ENCODE peak calls at places on chromosomes 5 and 9, in five cellular contexts. One of them, this sample, is unnamed.

GRCh38 chr9:100452894-100453293 is 20.1 kb upstream of the TMEFF1 start:
- DNase-seq in SW 1271: no peak
- DNase-seq in NCI-H345: no peak
- DNase-seq in activated CD4-positive, alpha-beta T cell treated with anti-CD3 and anti-CD28 coated beads, Interleukin-2, amount 50 U/mL, for 24 hours: no peak
- DNase-seq in MCF 10A: no peak
- DNase-seq in this sample: no peak

GRCh38 chr5:36688722-36689121 is 82.3 kb downstream of the SLC1A3 start:
- DNase-seq in activated CD4-positive, alpha-beta T cell treated with anti-CD3 and anti-CD28 coated beads, Interleukin-2, amount 50 U/mL, for 24 hours: no peak
- DNase-seq in MCF 10A: peak
- DNase-seq in SW 1271: no peak
- DNase-seq in NCI-H345: no peak
- DNase-seq in this sample: no peak

GRCh38 chr9:129938291-129938979 is 103.2 kb downstream of the USP20 start:
- DNase-seq in SW 1271: no peak
- DNase-seq in MCF 10A: no peak
- DNase-seq in activated CD4-positive, alpha-beta T cell treated with anti-CD3 and anti-CD28 coated beads, Interleukin-2, amount 50 U/mL, for 24 hours: no peak
- DNase-seq in NCI-H345: no peak
- DNase-seq in this sample: no peak

GRCh38 chr9:13110766-13111400 is 168.6 kb downstream of the MPDZ start:
- DNase-seq in NCI-H345: no peak
- DNase-seq in activated CD4-positive, alpha-beta T cell treated with anti-CD3 and anti-CD28 coated beads, Interleukin-2, amount 50 U/mL, for 24 hours: no peak
- DNase-seq in SW 1271: no peak
- DNase-seq in MCF 10A: peak
- DNase-seq in this sample: no peak

GRCh38 chr9:31389075-31389474 is 995.4 kb upstream of the ACO1 start:
- DNase-seq in MCF 10A: no peak
- DNase-seq in NCI-H345: no peak
- DNase-seq in activated CD4-positive, alpha-beta T cell treated with anti-CD3 and anti-CD28 coated beads, Interleukin-2, amount 50 U/mL, for 24 hours: no peak
- DNase-seq in SW 1271: no peak
- DNase-seq in this sample: no peak

GRCh38 chr5:171898879-171899278 is 107.6 kb downstream of the FBXW11 start:
- DNase-seq in SW 1271: no peak
- DNase-seq in activated CD4-positive, alpha-beta T cell treated with anti-CD3 and anti-CD28 coated beads, Interleukin-2, amount 50 U/mL, for 24 hours: no peak
- DNase-seq in MCF 10A: no peak
- DNase-seq in NCI-H345: no peak
- DNase-seq in this sample: no peak

GRCh38 chr5:146290318-146290717 is 48.3 kb upstream of the POU4F3 start:
- DNase-seq in MCF 10A: no peak
- DNase-seq in SW 1271: no peak
- DNase-seq in NCI-H345: no peak
- DNase-seq in activated CD4-positive, alpha-beta T cell treated with anti-CD3 and anti-CD28 coated beads, Interleukin-2, amount 50 U/mL, for 24 hours: no peak
- DNase-seq in this sample: no peak

GRCh38 chr9:15873573-15874177 is 320.8 kb downstream of the CCDC171 start:
- DNase-seq in NCI-H345: peak
- DNase-seq in SW 1271: no peak
- DNase-seq in activated CD4-positive, alpha-beta T cell treated with anti-CD3 and anti-CD28 coated beads, Interleukin-2, amount 50 U/mL, for 24 hours: no peak
- DNase-seq in MCF 10A: peak
- DNase-seq in this sample: no peak

GRCh38 chr5:3303777-3304176 is 291.9 kb upstream of the IRX1 start:
- DNase-seq in NCI-H345: no peak
- DNase-seq in activated CD4-positive, alpha-beta T cell treated with anti-CD3 and anti-CD28 coated beads, Interleukin-2, amount 50 U/mL, for 24 hours: no peak
- DNase-seq in MCF 10A: no peak
- DNase-seq in SW 1271: no peak
- DNase-seq in this sample: no peak

GRCh38 chr5:179061025-179061424 is 852 bp downstream of the ZNF354C start:
- DNase-seq in activated CD4-positive, alpha-beta T cell treated with anti-CD3 and anti-CD28 coated beads, Interleukin-2, amount 50 U/mL, for 24 hours: no peak
- DNase-seq in MCF 10A: no peak
- DNase-seq in NCI-H345: no peak
- DNase-seq in SW 1271: no peak
- DNase-seq in this sample: no peak

GRCh38 chr5:140042551-140043507 is at the start of gene NRG2:
- DNase-seq in activated CD4-positive, alpha-beta T cell treated with anti-CD3 and anti-CD28 coated beads, Interleukin-2, amount 50 U/mL, for 24 hours: peak
- DNase-seq in SW 1271: peak
- DNase-seq in MCF 10A: peak
- DNase-seq in NCI-H345: peak
- DNase-seq in this sample: no peak

GRCh38 chr9:93259490-93260289 is 75.8 kb downstream of the WNK2 start:
- DNase-seq in MCF 10A: no peak
- DNase-seq in NCI-H345: no peak
- DNase-seq in SW 1271: no peak
- DNase-seq in activated CD4-positive, alpha-beta T cell treated with anti-CD3 and anti-CD28 coated beads, Interleukin-2, amount 50 U/mL, for 24 hours: no peak
- DNase-seq in this sample: no peak

GRCh38 chr9:110996436-110997224 is 41.6 kb downstream of the LPAR1 start:
- DNase-seq in activated CD4-positive, alpha-beta T cell treated with anti-CD3 and anti-CD28 coated beads, Interleukin-2, amount 50 U/mL, for 24 hours: no peak
- DNase-seq in NCI-H345: no peak
- DNase-seq in SW 1271: no peak
- DNase-seq in MCF 10A: peak
- DNase-seq in this sample: no peak

GRCh38 chr9:127452481-127453092 is 1.3 kb downstream of the LRSAM1 start:
- DNase-seq in NCI-H345: peak
- DNase-seq in SW 1271: no peak
- DNase-seq in MCF 10A: peak
- DNase-seq in activated CD4-positive, alpha-beta T cell treated with anti-CD3 and anti-CD28 coated beads, Interleukin-2, amount 50 U/mL, for 24 hours: no peak
- DNase-seq in this sample: no peak

GRCh38 chr9:16368425-16369087 is 501.9 kb downstream of the BNC2 start:
- DNase-seq in MCF 10A: peak
- DNase-seq in activated CD4-positive, alpha-beta T cell treated with anti-CD3 and anti-CD28 coated beads, Interleukin-2, amount 50 U/mL, for 24 hours: no peak
- DNase-seq in NCI-H345: peak
- DNase-seq in SW 1271: no peak
- DNase-seq in this sample: no peak

GRCh38 chr5:114223866-114224265 is 138.0 kb upstream of the KCNN2 start:
- DNase-seq in SW 1271: no peak
- DNase-seq in MCF 10A: peak
- DNase-seq in NCI-H345: no peak
- DNase-seq in activated CD4-positive, alpha-beta T cell treated with anti-CD3 and anti-CD28 coated beads, Interleukin-2, amount 50 U/mL, for 24 hours: no peak
- DNase-seq in this sample: no peak

GRCh38 chr5:67361932-67362729 is 165.5 kb upstream of the CD180 start:
- DNase-seq in SW 1271: no peak
- DNase-seq in MCF 10A: peak
- DNase-seq in activated CD4-positive, alpha-beta T cell treated with anti-CD3 and anti-CD28 coated beads, Interleukin-2, amount 50 U/mL, for 24 hours: no peak
- DNase-seq in NCI-H345: no peak
- DNase-seq in this sample: no peak

GRCh38 chr9:37010180-37010579 is 23.9 kb downstream of the PAX5 start:
- DNase-seq in MCF 10A: no peak
- DNase-seq in NCI-H345: no peak
- DNase-seq in SW 1271: no peak
- DNase-seq in activated CD4-positive, alpha-beta T cell treated with anti-CD3 and anti-CD28 coated beads, Interleukin-2, amount 50 U/mL, for 24 hours: no peak
- DNase-seq in this sample: no peak

GRCh38 chr5:154779105-154779504 is 23.9 kb downstream of the LARP1 start:
- DNase-seq in SW 1271: peak
- DNase-seq in NCI-H345: no peak
- DNase-seq in activated CD4-positive, alpha-beta T cell treated with anti-CD3 and anti-CD28 coated beads, Interleukin-2, amount 50 U/mL, for 24 hours: no peak
- DNase-seq in MCF 10A: peak
- DNase-seq in this sample: peak

GRCh38 chr9:129888085-129888808 is 53.0 kb downstream of the USP20 start:
- DNase-seq in NCI-H345: no peak
- DNase-seq in SW 1271: no peak
- DNase-seq in MCF 10A: no peak
- DNase-seq in activated CD4-positive, alpha-beta T cell treated with anti-CD3 and anti-CD28 coated beads, Interleukin-2, amount 50 U/mL, for 24 hours: peak
- DNase-seq in this sample: no peak

GRCh38 chr5:97163360-97163764 is 19.7 kb downstream of the RIOK2 start:
- DNase-seq in MCF 10A: peak
- DNase-seq in NCI-H345: no peak
- DNase-seq in SW 1271: no peak
- DNase-seq in activated CD4-positive, alpha-beta T cell treated with anti-CD3 and anti-CD28 coated beads, Interleukin-2, amount 50 U/mL, for 24 hours: no peak
- DNase-seq in this sample: no peak

GRCh38 chr9:116475201-116475600 is 211.9 kb upstream of the TRIM32 start:
- DNase-seq in SW 1271: no peak
- DNase-seq in NCI-H345: no peak
- DNase-seq in MCF 10A: no peak
- DNase-seq in activated CD4-positive, alpha-beta T cell treated with anti-CD3 and anti-CD28 coated beads, Interleukin-2, amount 50 U/mL, for 24 hours: no peak
- DNase-seq in this sample: no peak

GRCh38 chr5:106825379-106825778 is 845.4 kb downstream of the EFNA5 start:
- DNase-seq in SW 1271: no peak
- DNase-seq in NCI-H345: no peak
- DNase-seq in activated CD4-positive, alpha-beta T cell treated with anti-CD3 and anti-CD28 coated beads, Interleukin-2, amount 50 U/mL, for 24 hours: no peak
- DNase-seq in MCF 10A: no peak
- DNase-seq in this sample: no peak

GRCh38 chr5:78930742-78931141 is 54.4 kb downstream of the ARSB start:
- DNase-seq in SW 1271: no peak
- DNase-seq in NCI-H345: no peak
- DNase-seq in MCF 10A: no peak
- DNase-seq in activated CD4-positive, alpha-beta T cell treated with anti-CD3 and anti-CD28 coated beads, Interleukin-2, amount 50 U/mL, for 24 hours: no peak
- DNase-seq in this sample: no peak

GRCh38 chr9:136713555-136713949 is 1.2 kb downstream of the DIPK1B start:
- DNase-seq in MCF 10A: no peak
- DNase-seq in SW 1271: no peak
- DNase-seq in activated CD4-positive, alpha-beta T cell treated with anti-CD3 and anti-CD28 coated beads, Interleukin-2, amount 50 U/mL, for 24 hours: no peak
- DNase-seq in NCI-H345: peak
- DNase-seq in this sample: no peak

GRCh38 chr5:17743580-17744435 is 109.5 kb downstream of the TAF11L14 start:
- DNase-seq in SW 1271: no peak
- DNase-seq in NCI-H345: no peak
- DNase-seq in MCF 10A: peak
- DNase-seq in activated CD4-positive, alpha-beta T cell treated with anti-CD3 and anti-CD28 coated beads, Interleukin-2, amount 50 U/mL, for 24 hours: no peak
- DNase-seq in this sample: no peak

GRCh38 chr5:118592234-118592633 is 396.1 kb downstream of the DTWD2 start:
- DNase-seq in SW 1271: no peak
- DNase-seq in MCF 10A: no peak
- DNase-seq in NCI-H345: no peak
- DNase-seq in activated CD4-positive, alpha-beta T cell treated with anti-CD3 and anti-CD28 coated beads, Interleukin-2, amount 50 U/mL, for 24 hours: no peak
- DNase-seq in this sample: no peak

GRCh38 chr9:128947423-128948310 is at the start of the genes DOLK and NUP188:
- DNase-seq in MCF 10A: peak
- DNase-seq in SW 1271: peak
- DNase-seq in NCI-H345: peak
- DNase-seq in activated CD4-positive, alpha-beta T cell treated with anti-CD3 and anti-CD28 coated beads, Interleukin-2, amount 50 U/mL, for 24 hours: peak
- DNase-seq in this sample: no peak

GRCh38 chr5:23027830-23028229 is 174.7 kb upstream of the CDH12 start:
- DNase-seq in NCI-H345: no peak
- DNase-seq in SW 1271: no peak
- DNase-seq in MCF 10A: no peak
- DNase-seq in activated CD4-positive, alpha-beta T cell treated with anti-CD3 and anti-CD28 coated beads, Interleukin-2, amount 50 U/mL, for 24 hours: no peak
- DNase-seq in this sample: no peak

GRCh38 chr5:14977058-14977640 is 105.6 kb upstream of the ANKH start:
- DNase-seq in activated CD4-positive, alpha-beta T cell treated with anti-CD3 and anti-CD28 coated beads, Interleukin-2, amount 50 U/mL, for 24 hours: no peak
- DNase-seq in NCI-H345: no peak
- DNase-seq in SW 1271: no peak
- DNase-seq in MCF 10A: no peak
- DNase-seq in this sample: no peak

GRCh38 chr5:167582263-167582662 is 709.2 kb upstream of the WWC1 start:
- DNase-seq in SW 1271: no peak
- DNase-seq in activated CD4-positive, alpha-beta T cell treated with anti-CD3 and anti-CD28 coated beads, Interleukin-2, amount 50 U/mL, for 24 hours: no peak
- DNase-seq in NCI-H345: no peak
- DNase-seq in MCF 10A: peak
- DNase-seq in this sample: no peak

GRCh38 chr5:71882826-71883744 is 164.0 kb downstream of the CARTPT start:
- DNase-seq in NCI-H345: peak
- DNase-seq in MCF 10A: no peak
- DNase-seq in activated CD4-positive, alpha-beta T cell treated with anti-CD3 and anti-CD28 coated beads, Interleukin-2, amount 50 U/mL, for 24 hours: no peak
- DNase-seq in SW 1271: no peak
- DNase-seq in this sample: no peak

GRCh38 chr5:147712583-147712982 is 69.9 kb downstream of the JAKMIP2 start:
- DNase-seq in SW 1271: no peak
- DNase-seq in activated CD4-positive, alpha-beta T cell treated with anti-CD3 and anti-CD28 coated beads, Interleukin-2, amount 50 U/mL, for 24 hours: no peak
- DNase-seq in NCI-H345: no peak
- DNase-seq in MCF 10A: no peak
- DNase-seq in this sample: no peak